ENCODE peak calls at places on chromosomes 4 and X, in six cellular contexts. One of them, this sample, is unnamed.

GRCh38 chrX:153495362-153495751 is 577 bp downstream of the BGN start:
- DNase-seq in WTC11: no peak
- DNase-seq in astrocyte of the spinal cord: peak; percentile 27
- DNase-seq in upper lobe of left lung: no peak
- DNase-seq in lower lobe of right lung: no peak
- DNase-seq in uterus: peak; percentile 37
- DNase-seq in this sample: no peak

GRCh38 chrX:130091976-130092522 is 18.2 kb downstream of the ELF4 start:
- DNase-seq in uterus: no peak
- DNase-seq in astrocyte of the spinal cord: no peak
- DNase-seq in WTC11: peak; percentile 26
- DNase-seq in upper lobe of left lung: peak; percentile 74
- DNase-seq in lower lobe of right lung: peak; percentile 78
- DNase-seq in this sample: peak; percentile 56

GRCh38 chrX:25344191-25344936 is 328.6 kb upstream of the ARX start:
- DNase-seq in WTC11: no peak
- DNase-seq in uterus: no peak
- DNase-seq in astrocyte of the spinal cord: no peak
- DNase-seq in upper lobe of left lung: no peak
- DNase-seq in lower lobe of right lung: no peak
- DNase-seq in this sample: no peak

GRCh38 chr4:7764466-7764865 is 175.2 kb downstream of the AFAP1 start:
- DNase-seq in lower lobe of right lung: peak; percentile 20
- DNase-seq in WTC11: no peak
- DNase-seq in upper lobe of left lung: no peak
- DNase-seq in uterus: no peak
- DNase-seq in astrocyte of the spinal cord: no peak
- DNase-seq in this sample: no peak

GRCh38 chr4:25031077-25031606 is 396 bp upstream of the LGI2 start:
- DNase-seq in upper lobe of left lung: no peak
- DNase-seq in uterus: peak; percentile 43
- DNase-seq in astrocyte of the spinal cord: peak; percentile 18
- DNase-seq in WTC11: peak; percentile 36
- DNase-seq in lower lobe of right lung: no peak
- DNase-seq in this sample: no peak

GRCh38 chr4:160026720-160027119 is 923.8 kb downstream of the RAPGEF2 start:
- DNase-seq in uterus: no peak
- DNase-seq in lower lobe of right lung: no peak
- DNase-seq in astrocyte of the spinal cord: peak; percentile 55
- DNase-seq in upper lobe of left lung: no peak
- DNase-seq in WTC11: peak; percentile 44
- DNase-seq in this sample: no peak

GRCh38 chr4:14184265-14184664 is 556.7 kb upstream of the BOD1L1 start:
- DNase-seq in WTC11: no peak
- DNase-seq in upper lobe of left lung: no peak
- DNase-seq in lower lobe of right lung: no peak
- DNase-seq in uterus: no peak
- DNase-seq in astrocyte of the spinal cord: peak; percentile 18
- DNase-seq in this sample: no peak

GRCh38 chr4:6658635-6659075 is 18.2 kb downstream of the MRFAP1 start:
- DNase-seq in uterus: no peak
- DNase-seq in astrocyte of the spinal cord: no peak
- DNase-seq in WTC11: peak; percentile 60
- DNase-seq in lower lobe of right lung: no peak
- DNase-seq in upper lobe of left lung: no peak
- DNase-seq in this sample: no peak

GRCh38 chr4:75678965-75679364 is 5.8 kb upstream of the G3BP2 start:
- DNase-seq in astrocyte of the spinal cord: no peak
- DNase-seq in lower lobe of right lung: no peak
- DNase-seq in upper lobe of left lung: no peak
- DNase-seq in WTC11: no peak
- DNase-seq in uterus: no peak
- DNase-seq in this sample: no peak

GRCh38 chr4:147328189-147328588 is 152.7 kb upstream of the EDNRA start:
- DNase-seq in lower lobe of right lung: no peak
- DNase-seq in astrocyte of the spinal cord: no peak
- DNase-seq in upper lobe of left lung: no peak
- DNase-seq in uterus: no peak
- DNase-seq in WTC11: no peak
- DNase-seq in this sample: no peak

GRCh38 chr4:132332932-132333722 is 816.0 kb upstream of the PCDH10 start:
- DNase-seq in astrocyte of the spinal cord: peak; percentile 30
- DNase-seq in upper lobe of left lung: no peak
- DNase-seq in uterus: no peak
- DNase-seq in WTC11: no peak
- DNase-seq in lower lobe of right lung: no peak
- DNase-seq in this sample: no peak
- TF ChIP-seq CTCF in astrocyte of the spinal cord: peak; percentile 39
- TF ChIP-seq CTCF in upper lobe of left lung: no peak
- TF ChIP-seq CTCF in uterus: no peak
- TF ChIP-seq CTCF in WTC11: no peak
- TF ChIP-seq CTCF in lower lobe of right lung: no peak
- TF ChIP-seq CTCF in this sample: no peak

DNA sequence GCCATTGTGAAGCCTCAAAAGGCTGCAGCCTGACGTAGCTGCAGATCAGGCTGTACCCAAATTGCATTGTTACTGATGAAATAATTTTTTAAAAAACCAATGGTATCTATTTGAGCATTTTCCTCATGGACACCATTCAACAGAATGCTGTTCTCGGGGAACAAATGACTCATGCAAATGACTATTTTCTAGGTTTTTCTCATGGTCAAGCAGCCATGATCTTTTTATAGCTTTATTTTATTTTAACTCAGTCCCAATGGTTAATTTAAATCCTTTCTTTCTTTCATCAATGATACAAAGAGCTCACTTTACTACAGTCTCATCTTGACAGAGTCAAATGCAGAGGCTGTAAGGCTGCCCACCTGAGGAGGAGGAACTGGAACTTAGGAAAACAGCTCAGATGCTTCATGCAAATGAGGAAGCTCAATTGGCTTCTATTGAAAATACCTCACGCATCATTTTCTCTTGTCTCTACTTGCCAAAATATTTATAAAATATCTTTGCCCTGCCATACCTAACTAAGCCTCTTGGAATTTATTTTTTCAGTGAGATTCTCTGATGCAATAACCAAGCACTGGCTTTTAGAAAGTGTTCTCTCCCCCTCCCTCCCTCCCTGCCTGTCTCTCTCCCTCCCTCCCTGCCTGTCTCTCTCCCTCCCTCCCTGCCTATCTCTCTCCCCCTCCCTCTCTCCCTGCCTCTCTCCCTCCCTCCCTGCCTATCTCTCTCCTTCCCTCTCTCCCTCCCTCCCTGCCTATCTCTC is 81.0 kb downstream of the SORBS2 start:
- DNase-seq in uterus: no peak
- DNase-seq in upper lobe of left lung: no peak
- DNase-seq in astrocyte of the spinal cord: peak; percentile 61
- DNase-seq in lower lobe of right lung: no peak
- DNase-seq in WTC11: no peak
- DNase-seq in this sample: no peak
- TF ChIP-seq CTCF in uterus: no peak
- TF ChIP-seq CTCF in upper lobe of left lung: no peak
- TF ChIP-seq CTCF in astrocyte of the spinal cord: no peak
- TF ChIP-seq CTCF in lower lobe of right lung: no peak
- TF ChIP-seq CTCF in WTC11: no peak
- TF ChIP-seq CTCF in this sample: no peak

GRCh38 chr4:112230879-112231778 is 458 bp upstream of the AP1AR start:
- DNase-seq in uterus: peak; percentile 97
- DNase-seq in WTC11: peak; percentile 99
- DNase-seq in astrocyte of the spinal cord: peak; percentile 98
- DNase-seq in lower lobe of right lung: peak; percentile 99
- DNase-seq in upper lobe of left lung: peak; percentile 98
- DNase-seq in this sample: peak; percentile 97

GRCh38 chr4:112234952-112235609 is 3.5 kb downstream of the AP1AR start:
- DNase-seq in WTC11: peak; percentile 35
- DNase-seq in uterus: peak; percentile 81
- DNase-seq in astrocyte of the spinal cord: peak; percentile 85
- DNase-seq in lower lobe of right lung: no peak
- DNase-seq in upper lobe of left lung: peak; percentile 69
- DNase-seq in this sample: no peak

GRCh38 chr4:112236040-112236439 is 4.5 kb downstream of the AP1AR start:
- DNase-seq in lower lobe of right lung: no peak
- DNase-seq in astrocyte of the spinal cord: no peak
- DNase-seq in WTC11: no peak
- DNase-seq in uterus: no peak
- DNase-seq in upper lobe of left lung: no peak
- DNase-seq in this sample: no peak

DNA sequence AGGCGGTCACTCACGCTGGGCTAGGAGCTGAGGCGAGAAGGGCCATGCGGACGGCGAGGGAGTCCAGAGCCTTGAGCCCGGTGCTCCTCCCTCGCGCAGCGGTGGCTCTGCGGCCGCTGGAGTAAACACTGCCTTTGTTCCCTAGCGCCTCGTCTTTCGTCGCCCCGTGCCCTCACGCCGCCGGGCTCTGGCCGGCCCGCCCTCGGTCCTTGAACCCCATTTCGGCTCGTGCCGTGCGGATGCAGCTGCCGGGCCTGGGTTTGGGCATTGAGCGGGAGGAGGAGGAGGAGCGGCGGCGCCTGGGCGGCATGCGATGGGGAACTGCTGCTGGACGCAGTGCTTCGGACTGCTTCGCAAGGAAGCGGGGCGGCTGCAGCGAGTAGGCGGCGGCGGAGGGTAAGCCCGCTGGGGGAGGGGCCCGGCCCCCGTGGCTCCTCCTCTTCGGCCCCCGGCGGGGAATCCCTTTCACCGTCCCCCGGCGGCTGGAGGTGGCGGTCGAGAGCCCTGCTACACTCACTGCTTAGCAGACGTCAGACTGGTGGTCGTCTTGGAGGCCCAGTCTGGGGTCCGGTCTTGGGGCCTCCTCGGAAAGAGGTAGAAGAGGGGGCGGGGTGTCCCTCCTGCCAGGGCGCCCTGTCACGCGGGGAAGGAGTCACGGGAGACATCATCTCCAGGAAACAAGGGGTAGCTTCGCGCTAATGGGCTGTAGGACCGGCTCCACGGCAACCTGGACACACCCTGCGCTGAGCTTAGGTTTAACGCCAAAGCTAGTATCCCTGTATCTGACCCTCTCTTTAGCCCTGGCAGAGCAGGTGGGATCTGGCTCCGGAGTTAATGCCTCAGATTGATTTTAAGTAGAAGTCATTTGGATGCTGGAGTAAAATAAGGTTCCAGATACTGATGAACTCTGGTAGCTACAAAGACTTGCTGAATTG is at the start of gene AP1AR:
- DNase-seq in WTC11: peak; percentile 93
- DNase-seq in uterus: peak; percentile 83
- DNase-seq in astrocyte of the spinal cord: peak; percentile 79
- DNase-seq in upper lobe of left lung: peak; percentile 88
- DNase-seq in lower lobe of right lung: peak; percentile 90
- DNase-seq in this sample: peak; percentile 91
- TF ChIP-seq CTCF in WTC11: no peak
- TF ChIP-seq CTCF in uterus: no peak
- TF ChIP-seq CTCF in astrocyte of the spinal cord: peak; percentile 40
- TF ChIP-seq CTCF in upper lobe of left lung: peak; percentile 42
- TF ChIP-seq CTCF in lower lobe of right lung: peak; percentile 46
- TF ChIP-seq CTCF in this sample: no peak

GRCh38 chr4:151801547-151802516 is 41.0 kb upstream of the GATB start:
- DNase-seq in upper lobe of left lung: peak; percentile 23
- DNase-seq in lower lobe of right lung: peak; percentile 48
- DNase-seq in astrocyte of the spinal cord: peak; percentile 71
- DNase-seq in WTC11: peak; percentile 72
- DNase-seq in uterus: no peak
- DNase-seq in this sample: peak; percentile 18
- TF ChIP-seq CTCF in upper lobe of left lung: peak; percentile 47
- TF ChIP-seq CTCF in lower lobe of right lung: peak; percentile 86
- TF ChIP-seq CTCF in astrocyte of the spinal cord: peak; percentile 87
- TF ChIP-seq CTCF in WTC11: peak; percentile 90
- TF ChIP-seq CTCF in uterus: peak; percentile 40
- TF ChIP-seq CTCF in this sample: peak; percentile 57

DNA sequence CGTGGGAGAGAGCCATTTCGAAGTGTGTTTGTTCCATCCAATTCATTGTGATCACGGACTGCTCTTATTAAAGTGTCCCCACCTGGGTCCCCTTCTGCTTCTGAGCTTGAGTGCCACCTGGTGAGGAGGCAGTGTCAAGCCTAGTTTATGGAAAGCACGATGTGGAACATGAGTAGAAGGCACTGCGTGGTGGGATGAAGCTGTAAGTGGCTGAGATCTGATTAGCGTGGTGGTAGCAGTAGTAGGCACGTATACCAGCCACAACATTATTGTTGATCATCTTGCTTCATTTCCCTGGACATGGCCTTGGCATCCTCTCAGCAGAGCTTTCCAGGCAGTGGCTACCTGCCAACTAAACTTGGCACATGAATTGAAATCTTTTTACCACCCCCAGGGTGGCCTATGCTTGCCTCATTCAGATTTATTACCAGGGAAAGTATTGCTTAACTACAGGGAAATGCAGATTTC is 46.4 kb downstream of the GPAT3 start:
- DNase-seq in astrocyte of the spinal cord: peak; percentile 51
- DNase-seq in uterus: peak; percentile 18
- DNase-seq in upper lobe of left lung: no peak
- DNase-seq in WTC11: no peak
- DNase-seq in lower lobe of right lung: no peak
- DNase-seq in this sample: peak; percentile 26
- TF ChIP-seq CTCF in astrocyte of the spinal cord: peak; percentile 18
- TF ChIP-seq CTCF in uterus: no peak
- TF ChIP-seq CTCF in upper lobe of left lung: no peak
- TF ChIP-seq CTCF in WTC11: no peak
- TF ChIP-seq CTCF in lower lobe of right lung: no peak
- TF ChIP-seq CTCF in this sample: no peak

GRCh38 chr4:37528161-37528560 is 158.0 kb downstream of the RELL1 start:
- DNase-seq in astrocyte of the spinal cord: no peak
- DNase-seq in lower lobe of right lung: peak; percentile 48
- DNase-seq in upper lobe of left lung: peak; percentile 65
- DNase-seq in WTC11: no peak
- DNase-seq in uterus: no peak
- DNase-seq in this sample: no peak
- TF ChIP-seq CTCF in astrocyte of the spinal cord: no peak
- TF ChIP-seq CTCF in lower lobe of right lung: no peak
- TF ChIP-seq CTCF in upper lobe of left lung: no peak
- TF ChIP-seq CTCF in WTC11: no peak
- TF ChIP-seq CTCF in uterus: no peak
- TF ChIP-seq CTCF in this sample: no peak

GRCh38 chr4:139635966-139636365 is 29.7 kb upstream of the MGST2 start:
- DNase-seq in lower lobe of right lung: no peak
- DNase-seq in astrocyte of the spinal cord: no peak
- DNase-seq in WTC11: no peak
- DNase-seq in upper lobe of left lung: no peak
- DNase-seq in uterus: no peak
- DNase-seq in this sample: no peak

GRCh38 chr4:139629761-139630160 is 35.9 kb upstream of the MGST2 start:
- DNase-seq in uterus: no peak
- DNase-seq in lower lobe of right lung: no peak
- DNase-seq in astrocyte of the spinal cord: no peak
- DNase-seq in upper lobe of left lung: no peak
- DNase-seq in WTC11: no peak
- DNase-seq in this sample: no peak

GRCh38 chr4:139633195-139633594 is 32.4 kb upstream of the MGST2 start:
- DNase-seq in uterus: no peak
- DNase-seq in lower lobe of right lung: no peak
- DNase-seq in astrocyte of the spinal cord: no peak
- DNase-seq in WTC11: no peak
- DNase-seq in upper lobe of left lung: no peak
- DNase-seq in this sample: no peak

GRCh38 chr4:139630991-139631390 is 34.6 kb upstream of the MGST2 start:
- DNase-seq in lower lobe of right lung: no peak
- DNase-seq in upper lobe of left lung: no peak
- DNase-seq in uterus: no peak
- DNase-seq in astrocyte of the spinal cord: no peak
- DNase-seq in WTC11: no peak
- DNase-seq in this sample: no peak

GRCh38 chr4:139633661-139634060 is 32.0 kb upstream of the MGST2 start:
- DNase-seq in astrocyte of the spinal cord: no peak
- DNase-seq in lower lobe of right lung: no peak
- DNase-seq in upper lobe of left lung: no peak
- DNase-seq in WTC11: peak; percentile 48
- DNase-seq in uterus: peak; percentile 51
- DNase-seq in this sample: no peak
- TF ChIP-seq CTCF in astrocyte of the spinal cord: peak; percentile 62
- TF ChIP-seq CTCF in lower lobe of right lung: peak; percentile 44
- TF ChIP-seq CTCF in upper lobe of left lung: peak; percentile 38
- TF ChIP-seq CTCF in WTC11: peak; percentile 22
- TF ChIP-seq CTCF in uterus: peak; percentile 54
- TF ChIP-seq CTCF in this sample: no peak